ENCODE peak calls at places on chromosomes 2 and 18, in ten cellular contexts. One of them, this sample, is unnamed.

GRCh38 chr2:147487286-147487979 is 357.4 kb upstream of the ACVR2A start:
- DNase-seq in uterus: no peak
- DNase-seq in colonic mucosa: no peak
- DNase-seq in MM.1S: no peak
- DNase-seq in adrenal gland: no peak
- DNase-seq in mucosa of descending colon: no peak
- DNase-seq in brain microvascular endothelial cell: no peak
- DNase-seq in left ventricle myocardium inferior: no peak
- DNase-seq in kidney epithelial cell: no peak
- DNase-seq in psoas muscle: no peak
- DNase-seq in this sample: no peak

GRCh38 chr2:218960196-218961165 is 1.0 kb downstream of the CDK5R2 start:
- DNase-seq in kidney epithelial cell: no peak
- DNase-seq in left ventricle myocardium inferior: no peak
- DNase-seq in uterus: no peak
- DNase-seq in psoas muscle: no peak
- DNase-seq in colonic mucosa: no peak
- DNase-seq in mucosa of descending colon: no peak
- DNase-seq in MM.1S: no peak
- DNase-seq in adrenal gland: peak; percentile 25
- DNase-seq in brain microvascular endothelial cell: no peak
- DNase-seq in this sample: no peak

GRCh38 chr2:42044939-42045338 is 2.9 kb upstream of the PKDCC start:
- DNase-seq in brain microvascular endothelial cell: no peak
- DNase-seq in psoas muscle: no peak
- DNase-seq in uterus: no peak
- DNase-seq in MM.1S: no peak
- DNase-seq in left ventricle myocardium inferior: no peak
- DNase-seq in mucosa of descending colon: no peak
- DNase-seq in colonic mucosa: no peak
- DNase-seq in adrenal gland: no peak
- DNase-seq in kidney epithelial cell: no peak
- DNase-seq in this sample: no peak

GRCh38 chr2:101329026-101329425 is 20.5 kb upstream of the RNF149 start:
- DNase-seq in psoas muscle: no peak
- DNase-seq in left ventricle myocardium inferior: no peak
- DNase-seq in uterus: no peak
- DNase-seq in adrenal gland: no peak
- DNase-seq in MM.1S: no peak
- DNase-seq in brain microvascular endothelial cell: no peak
- DNase-seq in colonic mucosa: no peak
- DNase-seq in mucosa of descending colon: no peak
- DNase-seq in kidney epithelial cell: no peak
- DNase-seq in this sample: no peak

GRCh38 chr2:82259551-82259950 is 1955.0 kb upstream of the LRRTM1 start:
- DNase-seq in mucosa of descending colon: no peak
- DNase-seq in psoas muscle: no peak
- DNase-seq in uterus: no peak
- DNase-seq in colonic mucosa: no peak
- DNase-seq in adrenal gland: no peak
- DNase-seq in brain microvascular endothelial cell: no peak
- DNase-seq in left ventricle myocardium inferior: no peak
- DNase-seq in MM.1S: no peak
- DNase-seq in kidney epithelial cell: no peak
- DNase-seq in this sample: no peak

GRCh38 chr18:23146861-23147469 is 11.7 kb downstream of the CABLES1 start:
- DNase-seq in left ventricle myocardium inferior: no peak
- DNase-seq in MM.1S: no peak
- DNase-seq in uterus: no peak
- DNase-seq in mucosa of descending colon: no peak
- DNase-seq in colonic mucosa: no peak
- DNase-seq in adrenal gland: no peak
- DNase-seq in brain microvascular endothelial cell: no peak
- DNase-seq in psoas muscle: no peak
- DNase-seq in kidney epithelial cell: no peak
- DNase-seq in this sample: no peak

GRCh38 chr18:2441544-2441943 is 129.8 kb downstream of the METTL4 start:
- DNase-seq in psoas muscle: no peak
- DNase-seq in kidney epithelial cell: no peak
- DNase-seq in mucosa of descending colon: no peak
- DNase-seq in left ventricle myocardium inferior: no peak
- DNase-seq in MM.1S: no peak
- DNase-seq in uterus: no peak
- DNase-seq in brain microvascular endothelial cell: peak; percentile 65
- DNase-seq in adrenal gland: no peak
- DNase-seq in colonic mucosa: no peak
- DNase-seq in this sample: no peak

GRCh38 chr2:86211033-86211795 is 12.0 kb downstream of the MRPL35 start:
- DNase-seq in MM.1S: no peak
- DNase-seq in psoas muscle: no peak
- DNase-seq in adrenal gland: no peak
- DNase-seq in uterus: no peak
- DNase-seq in mucosa of descending colon: no peak
- DNase-seq in kidney epithelial cell: no peak
- DNase-seq in brain microvascular endothelial cell: no peak
- DNase-seq in colonic mucosa: no peak
- DNase-seq in left ventricle myocardium inferior: no peak
- DNase-seq in this sample: no peak

GRCh38 chr2:177192788-177193187 is 19.8 kb upstream of the HNRNPA3 start:
- DNase-seq in MM.1S: no peak
- DNase-seq in brain microvascular endothelial cell: no peak
- DNase-seq in mucosa of descending colon: no peak
- DNase-seq in psoas muscle: no peak
- DNase-seq in colonic mucosa: no peak
- DNase-seq in kidney epithelial cell: no peak
- DNase-seq in uterus: no peak
- DNase-seq in left ventricle myocardium inferior: no peak
- DNase-seq in adrenal gland: no peak
- DNase-seq in this sample: no peak

GRCh38 chr2:177193240-177193639 is 19.4 kb upstream of the HNRNPA3 start:
- DNase-seq in left ventricle myocardium inferior: no peak
- DNase-seq in brain microvascular endothelial cell: no peak
- DNase-seq in MM.1S: peak; percentile 44
- DNase-seq in colonic mucosa: no peak
- DNase-seq in adrenal gland: no peak
- DNase-seq in kidney epithelial cell: no peak
- DNase-seq in mucosa of descending colon: no peak
- DNase-seq in psoas muscle: no peak
- DNase-seq in uterus: no peak
- DNase-seq in this sample: no peak

GRCh38 chr2:177190941-177191340 is 21.7 kb upstream of the HNRNPA3 start:
- DNase-seq in uterus: no peak
- DNase-seq in kidney epithelial cell: no peak
- DNase-seq in MM.1S: no peak
- DNase-seq in brain microvascular endothelial cell: no peak
- DNase-seq in colonic mucosa: no peak
- DNase-seq in psoas muscle: no peak
- DNase-seq in adrenal gland: no peak
- DNase-seq in mucosa of descending colon: no peak
- DNase-seq in left ventricle myocardium inferior: no peak
- DNase-seq in this sample: no peak

GRCh38 chr2:177195194-177195593 is 17.4 kb upstream of the HNRNPA3 start:
- DNase-seq in mucosa of descending colon: no peak
- DNase-seq in left ventricle myocardium inferior: no peak
- DNase-seq in kidney epithelial cell: no peak
- DNase-seq in uterus: no peak
- DNase-seq in colonic mucosa: no peak
- DNase-seq in psoas muscle: no peak
- DNase-seq in brain microvascular endothelial cell: no peak
- DNase-seq in MM.1S: no peak
- DNase-seq in adrenal gland: no peak
- DNase-seq in this sample: no peak
- TF ChIP-seq CTCF in mucosa of descending colon: no peak
- TF ChIP-seq CTCF in left ventricle myocardium inferior: no peak
- TF ChIP-seq CTCF in kidney epithelial cell: no peak
- TF ChIP-seq CTCF in uterus: no peak
- TF ChIP-seq CTCF in colonic mucosa: no peak
- TF ChIP-seq CTCF in psoas muscle: no peak
- TF ChIP-seq CTCF in brain microvascular endothelial cell: no peak
- TF ChIP-seq CTCF in MM.1S: no peak
- TF ChIP-seq CTCF in adrenal gland: no peak
- TF ChIP-seq CTCF in this sample: peak; percentile 17

GRCh38 chr2:181312515-181312927 is 144.7 kb upstream of the ITGA4 start:
- DNase-seq in adrenal gland: no peak
- DNase-seq in colonic mucosa: no peak
- DNase-seq in uterus: no peak
- DNase-seq in kidney epithelial cell: no peak
- DNase-seq in left ventricle myocardium inferior: no peak
- DNase-seq in mucosa of descending colon: peak; percentile 29
- DNase-seq in psoas muscle: no peak
- DNase-seq in brain microvascular endothelial cell: no peak
- DNase-seq in MM.1S: peak; percentile 94
- DNase-seq in this sample: no peak

GRCh38 chr2:181313845-181314244 is 143.3 kb upstream of the ITGA4 start:
- DNase-seq in left ventricle myocardium inferior: no peak
- DNase-seq in mucosa of descending colon: no peak
- DNase-seq in colonic mucosa: no peak
- DNase-seq in brain microvascular endothelial cell: no peak
- DNase-seq in psoas muscle: no peak
- DNase-seq in MM.1S: peak; percentile 9
- DNase-seq in kidney epithelial cell: no peak
- DNase-seq in adrenal gland: no peak
- DNase-seq in uterus: no peak
- DNase-seq in this sample: no peak

GRCh38 chr2:181309576-181309975 is 147.6 kb upstream of the ITGA4 start:
- DNase-seq in brain microvascular endothelial cell: no peak
- DNase-seq in adrenal gland: no peak
- DNase-seq in MM.1S: peak; percentile 30
- DNase-seq in mucosa of descending colon: no peak
- DNase-seq in left ventricle myocardium inferior: no peak
- DNase-seq in kidney epithelial cell: no peak
- DNase-seq in colonic mucosa: no peak
- DNase-seq in uterus: no peak
- DNase-seq in psoas muscle: no peak
- DNase-seq in this sample: no peak

GRCh38 chr2:181310967-181311366 is 146.2 kb upstream of the ITGA4 start:
- DNase-seq in MM.1S: peak; percentile 36
- DNase-seq in left ventricle myocardium inferior: no peak
- DNase-seq in uterus: no peak
- DNase-seq in mucosa of descending colon: no peak
- DNase-seq in adrenal gland: no peak
- DNase-seq in brain microvascular endothelial cell: no peak
- DNase-seq in kidney epithelial cell: no peak
- DNase-seq in colonic mucosa: no peak
- DNase-seq in psoas muscle: no peak
- DNase-seq in this sample: no peak

DNA sequence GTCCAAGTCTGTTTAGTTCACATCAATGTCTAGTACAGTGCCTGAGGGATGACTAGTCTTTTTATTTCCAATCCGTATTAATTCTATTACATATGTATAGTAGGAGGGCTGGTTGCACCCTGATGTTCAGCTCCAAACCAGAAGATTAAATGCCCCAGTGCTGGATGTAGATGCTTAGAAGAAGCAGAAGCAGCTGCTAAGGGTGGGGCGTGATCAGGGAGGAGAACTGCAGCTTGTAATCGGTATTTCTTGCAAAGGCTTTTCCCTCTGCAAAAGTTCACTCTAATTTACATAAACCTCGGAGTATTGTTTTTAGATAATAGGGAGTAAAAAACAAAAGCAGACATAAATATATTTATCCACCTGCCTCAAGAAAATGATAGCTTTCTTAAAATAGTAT is 145.3 kb upstream of the ITGA4 start:
- DNase-seq in kidney epithelial cell: no peak
- DNase-seq in psoas muscle: no peak
- DNase-seq in brain microvascular endothelial cell: no peak
- DNase-seq in uterus: no peak
- DNase-seq in mucosa of descending colon: peak; percentile 21
- DNase-seq in left ventricle myocardium inferior: no peak
- DNase-seq in adrenal gland: no peak
- DNase-seq in MM.1S: peak; percentile 71
- DNase-seq in colonic mucosa: no peak
- DNase-seq in this sample: no peak
- H3K4me3 ChIP-seq in kidney epithelial cell: no peak overlapping the region
- H3K4me3 ChIP-seq in psoas muscle: no peak overlapping the region
- H3K4me3 ChIP-seq in brain microvascular endothelial cell: no peak overlapping the region
- H3K4me3 ChIP-seq in uterus: no peak overlapping the region
- H3K4me3 ChIP-seq in mucosa of descending colon: no peak overlapping the region
- H3K4me3 ChIP-seq in left ventricle myocardium inferior: no peak overlapping the region
- H3K4me3 ChIP-seq in adrenal gland: no peak overlapping the region
- H3K4me3 ChIP-seq in MM.1S: peak overlapping the region; percentile 42
- H3K4me3 ChIP-seq in colonic mucosa: no peak overlapping the region
- H3K4me3 ChIP-seq in this sample: no peak overlapping the region

DNA sequence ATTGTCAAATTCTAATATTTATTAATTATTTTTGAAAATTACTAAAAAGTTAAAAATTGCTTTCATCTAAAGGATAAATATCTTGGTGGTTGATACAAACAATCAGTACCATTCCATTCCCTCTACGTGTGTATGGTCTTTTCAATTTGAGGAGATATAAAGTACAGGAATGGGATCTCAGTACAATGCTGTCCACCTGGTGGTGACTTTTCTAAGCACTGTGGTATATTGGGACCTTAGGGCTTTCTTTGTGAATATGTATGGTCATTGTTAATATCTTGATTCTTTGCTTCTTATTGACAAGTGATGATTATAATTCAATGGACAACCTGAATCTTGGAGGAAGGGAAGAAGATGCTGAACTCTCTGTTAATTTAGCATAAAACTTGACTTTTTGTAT is 83.1 kb downstream of the NBEAL1 start:
- DNase-seq in psoas muscle: no peak
- DNase-seq in colonic mucosa: no peak
- DNase-seq in MM.1S: no peak
- DNase-seq in left ventricle myocardium inferior: no peak
- DNase-seq in uterus: no peak
- DNase-seq in adrenal gland: no peak
- DNase-seq in mucosa of descending colon: peak; percentile 15
- DNase-seq in kidney epithelial cell: no peak
- DNase-seq in brain microvascular endothelial cell: peak; percentile 3
- DNase-seq in this sample: no peak
- TF ChIP-seq CTCF in psoas muscle: peak; percentile 33
- TF ChIP-seq CTCF in colonic mucosa: peak; percentile 12
- TF ChIP-seq CTCF in MM.1S: peak; percentile 18
- TF ChIP-seq CTCF in left ventricle myocardium inferior: peak; percentile 46
- TF ChIP-seq CTCF in uterus: no peak
- TF ChIP-seq CTCF in adrenal gland: peak; percentile 25
- TF ChIP-seq CTCF in mucosa of descending colon: no peak
- TF ChIP-seq CTCF in kidney epithelial cell: peak; percentile 32
- TF ChIP-seq CTCF in brain microvascular endothelial cell: peak; percentile 48
- TF ChIP-seq CTCF in this sample: peak; percentile 47

DNA sequence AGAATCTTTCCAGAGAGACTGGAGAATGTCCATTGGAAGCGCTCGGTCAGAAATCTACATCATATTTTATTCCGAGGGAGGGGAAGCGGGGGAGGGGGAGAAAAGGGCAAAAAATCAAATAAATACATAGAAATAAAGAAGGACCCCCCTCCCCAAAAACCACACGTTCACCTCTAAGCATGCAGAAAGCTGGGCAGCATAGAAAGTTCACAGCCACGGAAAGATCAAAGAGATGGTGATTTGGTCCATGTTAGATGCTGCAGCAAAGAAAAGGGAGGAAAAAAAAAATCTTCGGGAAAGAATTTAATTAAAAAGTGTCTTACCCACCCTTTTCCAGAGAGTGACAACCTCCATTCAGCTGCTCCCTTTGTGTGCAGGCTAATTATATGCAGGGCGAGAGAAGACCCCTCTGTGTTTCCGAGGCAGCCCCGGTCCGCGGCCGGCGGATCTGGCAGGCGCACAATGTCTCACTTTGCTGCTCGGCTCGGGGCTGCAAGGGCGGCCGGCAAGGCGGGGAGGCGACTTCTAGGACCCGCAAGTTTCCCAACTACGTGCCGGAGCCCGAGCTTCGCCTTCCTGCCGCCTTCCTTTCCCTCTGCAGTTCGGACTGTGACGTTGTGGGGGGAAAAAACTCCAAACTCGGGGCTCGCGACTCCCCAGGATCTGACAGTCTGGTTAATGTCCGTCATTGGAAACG is 579 bp downstream of the LRRTM1 start:
- DNase-seq in psoas muscle: no peak
- DNase-seq in kidney epithelial cell: no peak
- DNase-seq in adrenal gland: no peak
- DNase-seq in mucosa of descending colon: no peak
- DNase-seq in left ventricle myocardium inferior: no peak
- DNase-seq in colonic mucosa: no peak
- DNase-seq in brain microvascular endothelial cell: no peak
- DNase-seq in uterus: no peak
- DNase-seq in MM.1S: no peak
- DNase-seq in this sample: no peak
- H3K4me3 ChIP-seq in psoas muscle: peak overlapping the region; percentile 49
- H3K4me3 ChIP-seq in kidney epithelial cell: peak overlapping the region; percentile 45
- H3K4me3 ChIP-seq in adrenal gland: no peak overlapping the region
- H3K4me3 ChIP-seq in mucosa of descending colon: no peak overlapping the region
- H3K4me3 ChIP-seq in left ventricle myocardium inferior: peak overlapping the region; percentile 64
- H3K4me3 ChIP-seq in colonic mucosa: peak overlapping the region; percentile 11
- H3K4me3 ChIP-seq in brain microvascular endothelial cell: peak overlapping the region; percentile 35
- H3K4me3 ChIP-seq in uterus: no peak overlapping the region
- H3K4me3 ChIP-seq in MM.1S: no peak overlapping the region
- H3K4me3 ChIP-seq in this sample: peak overlapping the region; percentile 38

This sample was measured in epithelial cell of proximal tubule.